ENCODE peak calls at places on chromosomes 6 and 20, in eight cellular contexts. P, X, W, S, G, T, D and H are unnamed samples.

GRCh38 chr6:141077355-141078333 is 1055.1 kb upstream of the GJE1 start:
- DNase-seq in G (peak; percentile 9), X (no peak), W (no peak), D (no peak), S (no peak), P (peak; percentile 9), T (peak; percentile 22), H (peak; percentile 32)

GRCh38 chr6:170590725-170591124 is 6.3 kb upstream of the PDCD2 start:
- DNase-seq in T (no peak), D (no peak), S (no peak), W (no peak), X (no peak), P (no peak), G (no peak), H (no peak)

GRCh38 chr6:80767808-80768207 is 661.3 kb downstream of the BCKDHB start:
- DNase-seq in X (peak; percentile 48), P (no peak), S (no peak), G (peak; percentile 50), W (peak; percentile 9), T (peak; percentile 65), D (no peak), H (peak; percentile 14)

GRCh38 chr6:136050475-136050874 is 199.0 kb downstream of the PDE7B start:
- DNase-seq in P (no peak), W (no peak), G (no peak), S (no peak), D (no peak), T (no peak), X (no peak), H (no peak)

GRCh38 chr6:132764370-132764769 is 6.7 kb upstream of the VNN2 start:
- DNase-seq in P (no peak), D (no peak), X (peak; percentile 33), T (peak; percentile 82), G (peak; percentile 73), S (no peak), W (peak; percentile 32), H (peak; percentile 68)

GRCh38 chr6:16292942-16293341 is 54.6 kb downstream of the GMPR start:
- DNase-seq in P (no peak), X (no peak), T (no peak), G (no peak), D (no peak), S (no peak), W (no peak), H (no peak)

GRCh38 chr6:9527679-9528286 is 887.1 kb downstream of the TFAP2A start:
- DNase-seq in G (no peak), X (no peak), D (no peak), T (peak; percentile 51), P (no peak), S (no peak), W (no peak), H (no peak)

GRCh38 chr6:138099832-138100231 is 7.4 kb downstream of the PERP start:
- DNase-seq in P (no peak), W (no peak), X (no peak), S (no peak), G (peak; percentile 70), D (no peak), T (peak; percentile 47), H (no peak)

GRCh38 chr6:7471171-7471570 is 70.3 kb upstream of the DSP start:
- DNase-seq in P (no peak), T (no peak), G (no peak), X (no peak), S (no peak), W (no peak), D (no peak), H (no peak)

GRCh38 chr20:22743426-22743825 is 159.1 kb upstream of the FOXA2 start:
- DNase-seq in D (no peak), T (no peak), S (no peak), W (peak; percentile 73), X (no peak), G (peak; percentile 51), P (no peak), H (no peak)

DNA sequence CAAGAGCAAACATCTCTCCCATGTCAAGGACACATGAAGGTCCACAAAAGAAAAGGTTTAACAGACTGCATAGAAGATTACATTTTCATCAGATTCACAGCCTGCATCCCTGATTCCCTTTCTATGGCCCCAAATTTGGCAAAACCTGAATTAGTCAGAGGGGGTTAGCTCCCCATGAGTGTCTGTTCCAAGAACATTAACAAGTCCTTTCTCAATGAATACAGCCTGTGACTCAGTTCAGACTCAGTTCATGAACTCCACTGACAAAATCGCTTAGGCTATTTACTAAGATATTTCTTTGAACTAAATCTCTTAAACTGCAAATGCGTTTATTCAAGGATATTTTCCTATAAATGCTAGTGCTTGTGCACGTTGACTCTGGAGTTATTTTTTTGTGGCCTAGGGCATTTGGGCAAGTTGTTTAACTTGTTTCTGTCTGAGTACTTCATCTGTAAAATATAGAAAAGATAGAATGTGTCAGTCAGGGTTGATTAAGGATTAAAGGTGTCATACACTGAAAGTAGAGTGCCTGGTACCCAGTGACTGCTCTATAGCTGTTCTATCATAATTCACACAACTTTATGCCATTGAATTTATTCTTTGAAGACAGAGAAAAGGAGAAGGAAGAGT is 422.6 kb downstream of the HTR1B start:
- DNase-seq in D (no peak), G (peak; percentile 1), X (no peak), W (no peak), S (no peak), T (no peak), P (no peak), H (no peak)
- TF ChIP-seq CTCF in D (no peak), G (no peak), X (no peak), W (no peak), S (no peak), T (no peak), P (no peak), H (no peak)

GRCh38 chr20:50267866-50268219 is 77.2 kb downstream of the CEBPB start:
- DNase-seq in P (no peak), T (no peak), S (no peak), G (no peak), X (no peak), W (no peak), D (no peak), H (no peak)

GRCh38 chr20:50269111-50270033 is 78.7 kb downstream of the CEBPB start:
- DNase-seq in S (no peak), W (no peak), D (peak; percentile 31), G (no peak), T (no peak), X (no peak), P (no peak), H (no peak)

GRCh38 chr20:50265245-50265946 is 74.8 kb downstream of the CEBPB start:
- DNase-seq in D (peak; percentile 20), S (no peak), W (no peak), X (no peak), P (no peak), T (no peak), G (no peak), H (no peak)

GRCh38 chr20:50266293-50267040 is 75.8 kb downstream of the CEBPB start:
- DNase-seq in P (no peak), S (no peak), G (no peak), W (no peak), X (no peak), T (no peak), D (peak; percentile 53), H (no peak)

DNA sequence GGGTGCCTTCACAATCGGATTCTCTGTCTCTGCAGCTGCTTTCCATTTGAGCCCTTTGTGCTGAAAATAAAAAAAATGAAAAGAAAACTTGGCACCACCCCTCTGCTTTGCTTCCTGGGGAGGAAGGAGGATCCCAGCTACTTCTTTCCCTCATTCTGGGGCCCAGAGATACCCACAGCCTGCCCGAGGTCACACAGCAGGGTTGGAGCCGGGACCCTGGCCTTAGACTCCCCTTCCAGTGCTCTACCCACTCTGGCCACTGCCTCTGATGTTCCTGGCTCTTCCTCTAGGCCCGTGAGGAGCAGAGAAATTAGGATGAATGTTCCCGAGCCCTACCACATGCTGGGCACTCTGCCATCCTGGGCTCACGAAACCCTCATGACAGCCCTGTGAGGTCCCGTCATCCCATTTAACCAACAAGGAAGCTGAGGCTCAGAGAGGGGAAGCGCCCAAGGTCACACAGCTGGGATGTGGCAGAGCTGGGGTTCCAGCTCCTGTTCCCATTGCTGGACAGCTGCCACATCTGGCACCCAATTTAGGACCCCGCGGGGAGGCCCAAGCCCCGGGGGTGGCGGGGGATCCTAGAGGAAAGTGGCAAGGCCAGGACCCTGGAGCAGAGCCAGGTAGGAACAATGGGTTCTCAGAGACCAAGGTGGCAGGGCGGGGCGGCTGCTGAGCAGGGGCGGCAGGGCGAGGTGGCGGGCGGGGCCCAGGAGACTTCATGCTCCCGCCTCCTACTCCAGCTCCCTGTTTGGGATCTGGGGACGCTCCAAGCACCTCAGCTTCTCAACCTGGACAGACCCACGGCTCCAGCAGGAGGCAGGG is 76.6 kb downstream of the CEBPB start:
- DNase-seq in P (peak; percentile 90), W (no peak), D (peak; percentile 91), T (peak; percentile 70), G (peak; percentile 78), S (no peak), X (no peak), H (peak; percentile 99)
- TF ChIP-seq CTCF in P (no peak), W (no peak), D (no peak), T (no peak), G (no peak), S (no peak), X (no peak), H (no peak)

GRCh38 chr6:39005774-39006173 is 42.8 kb upstream of the GLP1R start:
- DNase-seq in X (no peak), P (no peak), T (no peak), D (no peak), S (no peak), W (no peak), G (no peak), H (no peak)

GRCh38 chr6:39003488-39003887 is 45.1 kb upstream of the GLP1R start:
- DNase-seq in X (no peak), W (no peak), G (no peak), S (no peak), T (no peak), D (no peak), P (no peak), H (no peak)

GRCh38 chr6:39007575-39007974 is 41.0 kb upstream of the GLP1R start:
- DNase-seq in X (no peak), S (no peak), D (no peak), P (no peak), W (no peak), G (no peak), T (no peak), H (no peak)

GRCh38 chr6:39004801-39005200 is 43.8 kb upstream of the GLP1R start:
- DNase-seq in P (no peak), S (no peak), T (no peak), X (no peak), G (no peak), W (no peak), D (no peak), H (no peak)

DNA sequence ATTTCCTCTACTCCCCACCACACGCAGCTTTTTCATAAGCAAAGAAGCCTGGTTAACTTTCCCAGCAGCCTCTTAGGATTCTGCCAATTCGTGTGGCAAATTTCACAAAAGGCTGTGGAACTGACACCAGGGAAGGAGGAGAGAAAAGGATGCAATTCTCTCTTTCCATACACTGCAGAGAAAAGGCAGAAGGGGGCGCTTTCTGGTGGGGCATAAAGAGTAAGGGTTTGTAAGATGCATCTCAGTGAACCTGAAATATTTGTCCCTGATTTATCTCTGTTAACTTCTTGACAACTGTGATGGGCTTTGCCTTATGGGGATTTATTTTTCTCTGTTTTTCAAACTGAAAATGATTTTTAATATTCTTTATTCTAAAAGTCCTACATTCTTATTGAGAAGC is 45.5 kb upstream of the GLP1R start:
- DNase-seq in T (no peak), S (no peak), D (no peak), X (no peak), G (no peak), W (no peak), P (no peak), H (peak; percentile 52)
- TF ChIP-seq CTCF in T (peak; percentile 29), S (no peak), D (no peak), X (no peak), G (no peak), W (peak; percentile 43), P (no peak), H (peak; percentile 37)

GRCh38 chr20:41249781-41250281 is 67.7 kb downstream of the ZHX3 start:
- DNase-seq in G (peak; percentile 71), S (no peak), T (peak; percentile 82), P (no peak), D (no peak), W (no peak), X (peak; percentile 32), H (peak; percentile 23)
- TF ChIP-seq CTCF in G (no peak), S (no peak), T (peak; percentile 22), P (no peak), D (no peak), W (no peak), X (peak; percentile 34), H (peak; percentile 38)